ENCODE peak calls at places on chromosomes 3 and 15, in nine cellular contexts. H is effector memory CD4-positive, alpha-beta T cell; A is tibial artery; Q is heart right ventricle; I is dorsolateral prefrontal cortex; Z is SJSA1; O is uterus; S is left ventricle myocardium inferior; D is GM23248. L is an unnamed sample.

GRCh38 chr3:59876533-59877062 is 826.8 kb upstream of the CFAP20DC start:
- DNase-seq in Z (no peak), D (no peak), S (no peak), H (no peak), I (no peak), O (no peak), Q (no peak), A (no peak), L (no peak)

GRCh38 chr3:96996009-96996408 is 181.6 kb downstream of the EPHA6 start:
- DNase-seq in A (no peak), D (no peak), Q (no peak), S (no peak), Z (no peak), I (no peak), O (no peak), H (no peak), L (no peak)

GRCh38 chr15:70852501-70853269 is 1.3 kb downstream of the LARP6 start:
- DNase-seq in S (no peak), D (peak; percentile 91), A (no peak), Z (no peak), H (no peak), I (no peak), O (no peak), Q (no peak), L (peak; percentile 62)

GRCh38 chr3:9897408-9898372 is 5.0 kb upstream of the IL17RE start:
- DNase-seq in D (no peak), Z (no peak), I (no peak), O (no peak), S (no peak), A (no peak), H (no peak), Q (no peak), L (peak; percentile 37)

GRCh38 chr3:45426161-45426560 is 37.8 kb downstream of the LARS2 start:
- DNase-seq in S (no peak), Z (no peak), A (no peak), H (no peak), Q (no peak), I (no peak), D (no peak), O (no peak), L (no peak)

GRCh38 chr3:8660271-8660731 is 15.7 kb upstream of the SSUH2 start:
- DNase-seq in S (no peak), I (no peak), Q (no peak), O (no peak), Z (no peak), A (no peak), H (no peak), D (peak; percentile 27), L (no peak)

GRCh38 chr3:146929696-146930095 is 324.6 kb upstream of the PLSCR5 start:
- DNase-seq in I (no peak), D (peak; percentile 40), A (no peak), Q (no peak), H (no peak), Z (no peak), O (no peak), S (no peak), L (no peak)

GRCh38 chr15:64979252-64979710 is 10.4 kb downstream of the SPG21 start:
- DNase-seq in Z (no peak), S (no peak), O (no peak), D (no peak), Q (no peak), H (no peak), A (no peak), I (no peak), L (no peak)

GRCh38 chr3:53842436-53843194 is 3.6 kb downstream of the CHDH start:
- DNase-seq in S (no peak), I (peak; percentile 89), D (peak; percentile 57), H (no peak), O (peak; percentile 62), Q (peak; percentile 38), A (no peak), Z (no peak), L (no peak)

GRCh38 chr15:35736150-35736549 is 190.2 kb upstream of the DPH6 start:
- DNase-seq in Z (no peak), A (no peak), I (no peak), S (no peak), D (no peak), H (no peak), O (no peak), Q (no peak), L (no peak)

GRCh38 chr3:142946861-142947260 is 16.6 kb downstream of the PAQR9 start:
- DNase-seq in D (no peak), S (no peak), I (no peak), O (no peak), Z (no peak), H (no peak), Q (no peak), A (no peak), L (no peak)

GRCh38 chr3:31748281-31749245 is 215.8 kb downstream of the STT3B start:
- DNase-seq in H (no peak), Q (no peak), Z (no peak), A (no peak), I (no peak), D (no peak), S (no peak), O (no peak), L (no peak)

GRCh38 chr3:72624656-72625055 is 223.6 kb downstream of the SHQ1 start:
- DNase-seq in H (no peak), Z (no peak), O (no peak), A (no peak), D (no peak), I (no peak), S (no peak), Q (no peak), L (no peak)

GRCh38 chr3:72625616-72626337 is 222.5 kb downstream of the SHQ1 start:
- DNase-seq in S (no peak), Q (no peak), H (no peak), A (no peak), Z (no peak), I (no peak), O (no peak), D (peak; percentile 95), L (peak; percentile 75)

GRCh38 chr3:72629191-72629611 is 219.0 kb downstream of the SHQ1 start:
- DNase-seq in H (no peak), Z (no peak), A (no peak), O (no peak), Q (no peak), S (no peak), I (no peak), D (no peak), L (peak; percentile 62)

GRCh38 chr3:72628065-72628464 is 220.2 kb downstream of the SHQ1 start:
- DNase-seq in I (no peak), D (no peak), A (no peak), S (no peak), Z (no peak), O (no peak), Q (no peak), H (no peak), L (peak; percentile 75)

DNA sequence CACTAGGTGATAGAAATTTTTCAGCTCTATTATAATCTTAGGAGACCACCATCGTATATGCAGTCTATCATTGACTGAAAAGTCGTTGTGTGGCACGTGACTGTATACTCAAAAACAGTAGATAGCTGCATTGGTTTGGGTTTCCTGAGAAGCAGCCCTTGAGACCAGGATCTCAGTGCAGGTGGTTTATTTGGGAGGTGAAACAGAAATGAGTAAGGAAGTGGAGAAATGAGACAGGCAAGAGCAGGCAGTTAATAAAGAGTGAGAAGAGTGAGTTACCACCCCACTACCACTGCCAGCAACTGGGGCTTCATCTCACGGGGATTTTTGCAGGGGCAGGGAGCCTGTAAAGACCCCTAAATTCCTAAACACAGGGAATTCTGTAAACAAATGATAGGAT is 221.0 kb downstream of the SHQ1 start:
- DNase-seq in Z (no peak), I (no peak), D (no peak), O (no peak), Q (no peak), H (no peak), S (no peak), A (no peak), L (no peak)
- H3K27ac ChIP-seq in Z (no peak overlapping the region), I (no peak overlapping the region), D (no peak overlapping the region), O (no peak overlapping the region), Q (no peak overlapping the region), H (no peak overlapping the region), S (no peak overlapping the region), A (no peak overlapping the region), L (no peak overlapping the region)

DNA sequence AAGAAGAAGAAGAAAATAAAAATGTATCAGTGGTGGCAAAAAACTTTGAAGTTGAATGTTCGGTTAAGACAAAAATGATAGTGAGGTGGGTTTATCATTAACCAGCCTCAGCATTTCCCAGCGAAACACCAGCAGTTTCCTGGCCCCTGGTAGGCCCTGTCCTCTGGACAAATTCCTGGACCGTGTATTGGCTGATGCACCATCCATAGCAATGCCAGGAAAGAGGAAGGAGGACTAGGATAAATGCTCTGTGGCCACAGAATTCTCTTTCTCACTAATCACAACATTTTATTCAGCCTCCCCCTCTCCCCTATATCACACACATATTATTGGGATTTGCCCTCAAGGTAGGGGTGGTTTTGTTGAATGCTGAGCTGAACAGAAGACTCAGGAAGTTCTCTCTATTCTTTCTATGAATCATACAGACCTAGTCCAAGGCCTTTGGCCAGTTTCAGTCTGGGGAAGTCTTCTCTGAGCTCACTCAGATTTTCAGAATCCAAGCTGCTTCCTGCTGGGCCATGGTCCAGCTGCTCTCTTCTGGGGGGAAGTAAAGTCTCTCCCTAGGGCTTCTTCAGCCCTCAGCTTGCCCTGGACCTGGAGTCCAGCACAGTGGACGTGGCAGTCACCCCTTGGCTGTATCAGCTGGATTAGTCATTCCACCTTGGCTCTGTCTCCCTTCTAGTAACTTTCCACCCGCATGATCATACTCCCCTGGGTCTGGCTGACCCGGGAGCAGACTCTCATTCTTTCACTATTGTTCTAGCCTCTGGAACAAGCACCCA is 27.6 kb downstream of the SLC28A1 start:
- DNase-seq in D (peak; percentile 98), I (peak; percentile 70), S (peak; percentile 90), Q (peak; percentile 94), O (peak; percentile 97), Z (peak; percentile 71), A (peak; percentile 96), H (no peak), L (peak; percentile 66)
- H3K27ac ChIP-seq in D (peak overlapping the region; percentile 76), I (peak overlapping the region; percentile 81), S (peak overlapping the region; percentile 96), Q (peak overlapping the region; percentile 36), O (peak overlapping the region; percentile 86), Z (peak overlapping the region; percentile 76), A (peak overlapping the region; percentile 87), H (no peak overlapping the region), L (peak overlapping the region; percentile 86)

GRCh38 chr3:193997228-193998192 is 138.4 kb upstream of the HES1 start:
- DNase-seq in H (no peak), O (peak; percentile 34), I (no peak), D (peak; percentile 32), Z (no peak), S (peak; percentile 45), A (no peak), Q (peak; percentile 42), L (no peak)
- H3K27ac ChIP-seq in H (no peak overlapping the region), O (peak overlapping the region; percentile 48), I (no peak overlapping the region), D (no peak overlapping the region), Z (no peak overlapping the region), S (peak overlapping the region; percentile 77), A (no peak overlapping the region), Q (no peak overlapping the region), L (no peak overlapping the region)

DNA sequence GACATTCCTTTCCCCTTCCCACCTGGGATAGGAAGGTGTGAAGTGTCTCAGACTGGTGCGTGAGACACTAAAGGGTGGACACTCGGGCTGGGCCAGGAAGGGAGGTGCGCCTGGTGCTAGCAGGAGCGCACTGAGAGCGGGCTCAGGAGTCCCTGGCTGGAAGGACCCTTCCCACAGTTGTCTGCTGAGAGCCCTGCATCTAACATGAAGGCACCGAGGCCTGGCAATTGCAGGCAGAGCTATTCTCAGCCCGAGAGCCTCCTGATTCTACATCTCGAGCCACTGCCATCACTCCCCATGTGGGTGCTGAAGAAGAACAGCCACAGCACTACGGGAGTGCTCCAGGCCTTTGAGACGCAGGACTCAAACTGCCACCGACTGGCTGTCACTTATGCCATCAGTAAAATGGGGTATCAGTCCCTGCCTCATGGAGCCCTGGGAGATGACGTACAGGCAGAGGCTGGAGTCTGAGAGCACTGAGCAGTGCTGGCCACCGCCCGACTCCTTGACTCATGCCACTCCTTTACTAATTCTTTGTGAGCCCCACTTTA is 159.4 kb downstream of the KLF13 start:
- DNase-seq in I (no peak), O (peak; percentile 7), A (no peak), D (peak; percentile 31), S (no peak), Z (peak; percentile 30), H (no peak), Q (no peak), L (no peak)
- H3K27ac ChIP-seq in I (peak overlapping the region; percentile 66), O (no peak overlapping the region), A (no peak overlapping the region), D (no peak overlapping the region), S (no peak overlapping the region), Z (no peak overlapping the region), H (no peak overlapping the region), Q (no peak overlapping the region), L (peak overlapping the region; percentile 90)

L was measured in RWPE1.